ENCODE peak calls at places on chromosomes 13 and 19, in five cellular contexts. N is heart right ventricle, S is cardiac muscle cell, U is OCI-LY7, E is IMR-90. O is an unnamed sample. For H3K4me1, the result is how much of the 10 kb centered on the place peaks cover.

GRCh38 chr19:4678881-4679379 is 8.8 kb upstream of the MYDGF start:
- DNase-seq in N (no peak), S (no peak), U (peak), E (no peak), O (peak)

GRCh38 chr13:80139196-80139595 is 201.7 kb downstream of the SPRY2 start:
- DNase-seq in N (no peak), S (no peak), U (no peak), E (no peak), O (no peak)

GRCh38 chr13:37136633-37137032 is 31.2 kb upstream of the CSNK1A1L start:
- DNase-seq in N (no peak), S (no peak), U (no peak), E (no peak), O (no peak)

GRCh38 chr19:10114651-10115391 is 3.3 kb downstream of the P2RY11 start:
- DNase-seq in N (no peak), S (no peak), U (no peak), E (no peak), O (no peak)

GRCh38 chr13:51801631-51802099 is 2.3 kb downstream of the DHRS12 start:
- DNase-seq in N (peak), S (no peak), U (no peak), E (no peak), O (peak)

GRCh38 chr13:110698689-110699088 is 7.2 kb downstream of the CARS2 start:
- DNase-seq in N (no peak), S (no peak), U (peak), E (no peak), O (no peak)

GRCh38 chr19:771332-771785 is 20.4 kb downstream of the MISP start:
- DNase-seq in N (no peak), S (peak), U (peak), E (peak), O (peak)

GRCh38 chr19:6652214-6653094 is 17.5 kb downstream of the TNFSF14 start:
- DNase-seq in N (no peak), S (no peak), U (no peak), E (no peak), O (no peak)

GRCh38 chr19:14515501-14516047 is 2.6 kb downstream of the DNAJB1 start:
- DNase-seq in N (no peak), S (no peak), U (no peak), E (peak), O (no peak)

GRCh38 chr19:14516048-14516534 is 2.1 kb downstream of the DNAJB1 start:
- DNase-seq in N (no peak), S (no peak), U (no peak), E (no peak), O (no peak)

GRCh38 chr19:14516746-14517438 is 1.3 kb downstream of the DNAJB1 start:
- DNase-seq in N (no peak), S (no peak), U (peak), E (no peak), O (peak)

GRCh38 chr19:14512420-14512961 is 5.7 kb downstream of the DNAJB1 start:
- DNase-seq in N (no peak), S (no peak), U (no peak), E (no peak), O (no peak)

DNA sequence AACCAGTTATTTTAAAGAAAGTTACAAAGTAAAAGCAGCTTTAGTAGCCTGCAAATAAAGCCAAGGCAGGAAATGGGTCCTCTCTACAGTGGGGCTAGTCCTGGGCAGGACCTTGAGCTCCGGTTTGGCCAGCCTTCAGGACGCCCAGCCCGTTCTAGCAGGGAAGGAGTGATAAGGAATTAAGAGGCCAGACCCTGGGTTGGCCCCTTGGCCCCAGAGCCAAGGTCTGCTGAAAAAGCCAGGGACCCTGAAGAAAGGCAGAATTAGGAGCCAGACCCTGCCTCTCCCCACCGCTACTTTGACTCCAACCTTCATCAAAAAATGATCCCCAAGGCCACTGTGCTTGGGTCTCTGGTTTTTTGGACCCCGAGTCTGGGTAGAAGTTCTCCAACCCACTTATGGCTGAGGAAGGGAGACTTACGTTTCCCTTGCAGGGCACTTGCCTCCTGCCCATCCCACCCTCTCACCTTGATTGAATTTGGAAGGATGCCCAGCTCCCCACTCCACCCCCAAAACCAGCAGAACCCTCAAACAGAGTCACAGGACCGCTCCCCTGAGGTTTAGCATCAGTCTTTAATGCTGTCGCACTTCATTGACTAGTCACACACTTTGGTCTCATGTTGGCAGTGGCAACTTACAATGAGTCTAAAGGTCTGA is 3.9 kb downstream of the DNAJB1 start:
- DNase-seq in N (no peak), S (no peak), U (no peak), E (no peak), O (no peak)
- H3K27ac ChIP-seq in N (no peak), S (no peak), U (no peak), E (no peak), O (no peak)

GRCh38 chr13:69946443-69946955 is 161.1 kb upstream of the ATXN8OS start:
- DNase-seq in N (no peak), S (no peak), U (no peak), E (no peak), O (no peak)
- H3K4me1 ChIP-seq in N (under half), S (under half), U (under half), E (under half), O (under half)

DNA sequence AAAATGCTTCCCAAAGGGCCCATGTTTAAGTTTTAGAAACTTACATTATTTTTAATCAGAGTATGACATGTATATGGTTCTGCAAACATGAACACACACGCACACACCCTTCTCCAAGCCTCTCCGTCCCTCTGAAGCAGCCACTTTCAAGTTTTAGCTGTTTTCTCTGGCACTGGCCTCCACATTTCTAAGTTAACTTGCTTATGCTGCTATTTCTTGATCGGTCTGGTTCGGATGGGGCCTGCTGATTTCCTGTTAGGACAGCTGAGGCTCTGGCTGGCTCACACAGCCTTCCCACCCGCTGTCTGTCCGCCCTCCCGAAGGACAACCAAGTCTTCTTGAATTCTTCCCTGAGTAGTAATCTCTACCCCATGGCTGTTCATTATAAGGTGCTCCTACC is 4.4 kb downstream of the SPC24 start:
- DNase-seq in N (peak), S (no peak), U (no peak), E (no peak), O (no peak)
- H3K27ac ChIP-seq in N (peak), S (no peak), U (no peak), E (peak), O (no peak)

GRCh38 chr19:35389192-35389861 is 18.5 kb downstream of the GPR42 start:
- DNase-seq in N (no peak), S (no peak), U (no peak), E (no peak), O (no peak)
- H3K4me1 ChIP-seq in N (under half), S (under half), U (under half), E (under half), O (under half)